ENCODE peak calls at places on chromosomes 7 and 10, in four cellular contexts. S, V, H and W are unnamed samples.

GRCh38 chr10:67912330-67912946 is 28.0 kb downstream of the SIRT1 start:
- DNase-seq in S (no peak), V (no peak), H (peak; percentile 21), W (no peak)

GRCh38 chr10:92790449-92790848 is 57.9 kb upstream of the EXOC6 start:
- DNase-seq in S (no peak), V (no peak), H (no peak), W (no peak)

GRCh38 chr10:42490368-42490767 is 148.0 kb downstream of the ZNF33B start:
- DNase-seq in S (no peak), V (no peak), H (no peak), W (no peak)

GRCh38 chr10:63491558-63492316 is 26.0 kb upstream of the JMJD1C start:
- DNase-seq in S (peak; percentile 28), V (no peak), H (peak; percentile 83), W (peak; percentile 63)

GRCh38 chr7:156969972-156970420 is 20.5 kb downstream of the NOM1 start:
- DNase-seq in S (no peak), V (no peak), H (peak; percentile 25), W (no peak)

GRCh38 chr10:30422981-30423654 is 10.9 kb upstream of the MAP3K8 start:
- DNase-seq in S (no peak), V (peak; percentile 74), H (peak; percentile 33), W (peak; percentile 83)

GRCh38 chr10:110612629-110613028 is 31.5 kb upstream of the RBM20 start:
- DNase-seq in S (no peak), V (no peak), H (no peak), W (no peak)

GRCh38 chr10:103153765-103154197 is 39.3 kb downstream of the NT5C2 start:
- DNase-seq in S (no peak), V (no peak), H (peak; percentile 66), W (no peak)

GRCh38 chr7:143172354-143172753 is 10.9 kb upstream of the TAS2R39 start:
- DNase-seq in S (no peak), V (no peak), H (no peak), W (no peak)

GRCh38 chr7:116497708-116498107 is 1.8 kb upstream of the CAV2 start:
- DNase-seq in S (no peak), V (no peak), H (no peak), W (no peak)

GRCh38 chr7:48041665-48041995 is 6.3 kb downstream of the C7orf57 start:
- DNase-seq in S (no peak), V (no peak), H (peak; percentile 59), W (no peak)

GRCh38 chr10:21208666-21209316 is 311.7 kb upstream of the NEBL start:
- DNase-seq in S (no peak), V (no peak), H (no peak), W (no peak)

GRCh38 chr7:1240917-1241509 is 8.3 kb downstream of the UNCX start:
- DNase-seq in S (no peak), V (no peak), H (no peak), W (no peak)

GRCh38 chr10:49053053-49053997 is 62.0 kb downstream of the VSTM4 start:
- DNase-seq in S (peak; percentile 73), V (no peak), H (no peak), W (no peak)

GRCh38 chr10:103849880-103850571 is 5.3 kb downstream of the SH3PXD2A start:
- DNase-seq in S (no peak), V (no peak), H (peak; percentile 93), W (no peak)

GRCh38 chr10:99347672-99348071 is 18.5 kb downstream of the CNNM1 start:
- DNase-seq in S (no peak), V (no peak), H (no peak), W (no peak)
- H3K27ac ChIP-seq in S (no peak overlapping the region), V (no peak overlapping the region), H (no peak overlapping the region), W (no peak overlapping the region)

GRCh38 chr10:29321656-29322055 is 32.8 kb downstream of the LYZL1 start:
- DNase-seq in S (no peak), V (no peak), H (no peak), W (no peak)

GRCh38 chr10:29323387-29323786 is 34.5 kb downstream of the LYZL1 start:
- DNase-seq in S (no peak), V (no peak), H (no peak), W (no peak)

GRCh38 chr10:29326299-29326698 is 37.4 kb downstream of the LYZL1 start:
- DNase-seq in S (no peak), V (no peak), H (no peak), W (no peak)

GRCh38 chr10:29324220-29324831 is 35.5 kb downstream of the LYZL1 start:
- DNase-seq in S (peak; percentile 23), V (no peak), H (peak; percentile 45), W (no peak)

GRCh38 chr10:29322918-29323317 is 34.0 kb downstream of the LYZL1 start:
- DNase-seq in S (peak; percentile 69), V (no peak), H (no peak), W (no peak)
- H3K27ac ChIP-seq in S (peak overlapping the region; percentile 96), V (no peak overlapping the region), H (no peak overlapping the region), W (no peak overlapping the region)

DNA sequence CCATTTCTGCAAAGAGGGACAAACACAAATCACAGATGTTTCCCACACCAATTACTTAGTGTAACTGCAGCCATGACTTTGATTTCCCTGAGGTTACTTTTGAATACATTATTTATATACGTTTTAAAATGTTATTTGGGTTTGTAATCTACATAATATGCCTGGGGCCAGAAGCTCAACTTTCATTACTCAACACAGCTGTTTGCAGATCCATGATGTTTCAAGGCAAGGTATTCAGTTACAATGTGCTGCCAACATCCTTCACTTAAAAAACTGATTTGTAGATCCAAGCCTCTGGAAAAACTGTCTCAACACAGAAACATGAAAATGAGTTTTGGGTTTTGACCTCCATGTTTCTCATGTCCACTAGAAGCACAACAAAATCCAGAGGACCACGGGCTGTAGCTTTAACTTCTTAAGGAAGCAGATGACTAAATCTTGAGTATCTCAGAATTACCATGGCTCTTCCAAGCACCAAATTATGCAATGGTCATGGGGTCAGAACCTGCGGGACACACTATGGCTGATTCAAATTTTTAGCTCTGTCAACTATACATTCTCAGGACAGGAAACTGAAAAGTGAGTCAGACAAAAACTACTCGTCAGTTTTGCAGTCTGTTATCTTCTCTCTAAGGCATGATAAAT is 247.0 kb upstream of the GRB10 start:
- DNase-seq in S (no peak), V (no peak), H (peak; percentile 84), W (no peak)
- H3K27ac ChIP-seq in S (no peak overlapping the region), V (no peak overlapping the region), H (peak overlapping the region; percentile 6), W (no peak overlapping the region)

GRCh38 chr10:13528138-13528874 is 508 bp downstream of the BEND7 start:
- DNase-seq in S (peak; percentile 70), V (no peak), H (peak; percentile 15), W (peak; percentile 74)
- H3K27ac ChIP-seq in S (no peak overlapping the region), V (no peak overlapping the region), H (no peak overlapping the region), W (peak overlapping the region; percentile 23)

DNA sequence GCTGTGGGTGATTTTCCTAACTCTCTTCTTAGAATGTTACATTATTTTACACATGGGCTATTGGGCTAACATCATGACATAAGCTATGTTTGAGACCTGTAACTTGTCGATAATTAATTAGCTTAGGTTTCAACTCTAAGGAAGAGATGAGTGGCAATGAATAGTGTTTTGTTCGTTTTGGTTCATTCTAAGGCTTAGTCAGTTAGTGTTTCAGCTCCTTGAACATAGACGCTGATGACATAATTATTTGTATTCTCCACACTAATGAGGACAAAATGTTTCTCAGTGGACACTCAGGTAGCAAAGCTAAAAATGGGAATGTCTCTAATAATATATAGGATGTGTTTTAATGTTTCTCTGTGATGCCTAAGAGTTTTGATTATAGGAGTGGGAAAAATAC is 401.9 kb downstream of the GATA3 start:
- DNase-seq in S (no peak), V (no peak), H (no peak), W (no peak)
- H3K27ac ChIP-seq in S (no peak overlapping the region), V (no peak overlapping the region), H (no peak overlapping the region), W (no peak overlapping the region)

GRCh38 chr7:64183126-64183742 is 23.8 kb upstream of the ZNF735 start:
- DNase-seq in S (no peak), V (no peak), H (no peak), W (no peak)

GRCh38 chr7:64184376-64184775 is 22.6 kb upstream of the ZNF735 start:
- DNase-seq in S (no peak), V (no peak), H (no peak), W (no peak)

GRCh38 chr7:64183827-64184372 is 23.1 kb upstream of the ZNF735 start:
- DNase-seq in S (no peak), V (no peak), H (no peak), W (no peak)

GRCh38 chr7:64192148-64192704 is 14.8 kb upstream of the ZNF735 start:
- DNase-seq in S (no peak), V (no peak), H (no peak), W (no peak)

DNA sequence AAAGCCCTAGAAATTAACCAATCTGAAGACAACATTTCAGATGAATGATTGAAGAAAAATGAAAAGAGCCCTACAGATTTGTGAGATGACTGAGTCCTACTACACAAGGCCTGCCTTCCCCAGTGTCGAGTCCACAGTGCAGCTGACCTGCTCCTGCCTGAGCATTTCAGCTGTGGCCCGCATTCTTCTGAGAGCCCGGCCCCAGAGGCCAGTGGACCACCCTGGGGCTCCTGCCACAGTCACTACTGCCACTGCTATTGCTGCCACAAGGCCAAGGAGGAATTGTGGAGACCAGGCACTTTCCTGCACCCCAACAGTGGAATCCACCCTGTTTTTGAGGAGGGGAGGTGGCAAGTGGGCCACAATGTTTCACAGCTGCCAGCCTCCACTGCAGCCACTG is 19.6 kb upstream of the ZNF735 start:
- DNase-seq in S (no peak), V (no peak), H (no peak), W (no peak)
- H3K27ac ChIP-seq in S (no peak overlapping the region), V (no peak overlapping the region), H (no peak overlapping the region), W (no peak overlapping the region)

GRCh38 chr10:132918617-132919373 is 23.6 kb downstream of the CFAP46 start:
- DNase-seq in S (no peak), V (no peak), H (no peak), W (peak; percentile 50)

GRCh38 chr10:132920101-132920925 is 22.1 kb downstream of the CFAP46 start:
- DNase-seq in S (no peak), V (no peak), H (no peak), W (no peak)

GRCh38 chr10:132921086-132921485 is 21.3 kb downstream of the CFAP46 start:
- DNase-seq in S (no peak), V (no peak), H (no peak), W (no peak)

GRCh38 chr10:132918264-132918616 is 24.1 kb downstream of the CFAP46 start:
- DNase-seq in S (no peak), V (no peak), H (no peak), W (no peak)

DNA sequence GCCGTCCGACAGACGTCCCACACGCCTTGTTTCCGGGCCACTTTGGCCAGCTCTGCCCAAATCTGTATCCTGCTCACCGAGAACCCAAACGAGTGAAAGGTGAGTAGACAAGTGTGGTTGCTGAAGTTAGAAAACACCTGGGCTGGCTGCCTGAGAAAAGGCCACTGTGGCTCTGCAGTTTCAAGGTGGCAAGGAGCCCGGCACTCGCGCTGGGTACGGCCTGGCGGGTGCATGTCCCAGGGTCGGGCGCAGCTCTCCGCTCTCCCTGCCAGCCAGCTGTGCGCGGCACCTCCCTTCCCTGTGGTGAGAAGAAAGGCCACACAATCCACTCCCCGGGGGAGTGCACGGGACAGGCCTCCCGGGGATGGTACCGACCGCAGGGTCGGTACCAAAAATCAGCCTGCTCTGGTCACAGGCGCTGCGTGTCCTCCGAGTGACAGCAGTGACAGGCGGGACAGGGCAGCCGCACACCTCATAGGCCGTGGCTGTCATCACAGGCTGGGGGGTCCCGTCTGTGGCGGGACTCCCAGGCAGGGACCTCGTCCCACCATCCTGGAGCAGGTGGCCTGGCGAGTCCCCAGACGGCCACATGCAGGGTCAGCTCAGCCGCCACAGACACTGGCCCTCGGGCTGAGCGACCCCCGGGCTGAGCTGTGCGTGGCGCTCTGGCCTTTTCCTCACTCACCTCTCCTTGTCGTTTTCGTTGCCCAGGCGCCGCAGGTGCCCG is 22.8 kb downstream of the CFAP46 start:
- DNase-seq in S (no peak), V (no peak), H (no peak), W (no peak)
- H3K27ac ChIP-seq in S (no peak overlapping the region), V (no peak overlapping the region), H (no peak overlapping the region), W (no peak overlapping the region)